ENCODE peak calls at places on chromosomes 3 and 15, in six cellular contexts. R is heart left ventricle; D is nucleus accumbens; J is DMS53; F is stimulated activated CD8-positive, alpha-beta memory T cell treated with anti-CD3 and anti-CD28 coated beads, Interleukin-15, amount 100 ng/mL, for 4 hours; X is HFFc6. E is an unnamed sample.

GRCh38 chr15:42060797-42061196 is 33.6 kb downstream of the PLA2G4D start:
- DNase-seq in R (no peak), D (no peak), J (peak), F (no peak), X (no peak), E (no peak)

GRCh38 chr3:35946121-35946856 is 307.0 kb downstream of the ARPP21 start:
- DNase-seq in R (no peak), D (no peak), J (peak), F (no peak), X (no peak), E (no peak)

GRCh38 chr15:50114381-50114780 is 4.7 kb downstream of the ATP8B4 start:
- DNase-seq in R (peak), D (no peak), J (no peak), F (no peak), X (no peak), E (peak)

GRCh38 chr15:99401971-99402732 is 150.9 kb downstream of the LRRC28 start:
- DNase-seq in R (no peak), D (no peak), J (no peak), F (no peak), X (no peak), E (no peak)

GRCh38 chr3:127448161-127448561 is 142.4 kb downstream of the TPRA1 start:
- DNase-seq in R (no peak), D (no peak), J (no peak), F (no peak), X (no peak), E (no peak)

GRCh38 chr3:117746091-117746490 is 1036.5 kb downstream of the TUSC7 start:
- DNase-seq in R (no peak), D (no peak), J (no peak), F (no peak), X (no peak), E (no peak)

GRCh38 chr3:40885423-40885822 is 313.9 kb upstream of the CTNNB1 start:
- DNase-seq in R (peak), D (no peak), J (no peak), F (no peak), X (no peak), E (no peak)

GRCh38 chr3:24583004-24583403 is 88.4 kb upstream of the THRB start:
- DNase-seq in R (no peak), D (no peak), J (peak), F (no peak), X (no peak), E (no peak)

GRCh38 chr3:190182418-190183043 is 61.8 kb upstream of the P3H2 start:
- DNase-seq in R (no peak), D (no peak), J (peak), F (no peak), X (peak), E (no peak)

GRCh38 chr3:179463299-179463698 is 12.0 kb upstream of the GNB4 start:
- DNase-seq in R (no peak), D (no peak), J (no peak), F (no peak), X (no peak), E (no peak)

GRCh38 chr3:111087924-111088469 is 16.4 kb downstream of the NECTIN3 start:
- DNase-seq in R (no peak), D (no peak), J (no peak), F (no peak), X (no peak), E (no peak)

GRCh38 chr3:141255864-141256263 is 24.2 kb downstream of the PXYLP1 start:
- DNase-seq in R (no peak), D (no peak), J (peak), F (no peak), X (peak), E (no peak)

GRCh38 chr3:70973558-70973957 is 610.0 kb downstream of the FOXP1 start:
- DNase-seq in R (no peak), D (no peak), J (no peak), F (no peak), X (peak), E (no peak)

GRCh38 chr15:78837543-78837942 is 26.3 kb upstream of the ADAMTS7 start:
- DNase-seq in R (no peak), D (no peak), J (no peak), F (no peak), X (no peak), E (no peak)

E was measured in SIG-M5.